ENCODE peak calls at places on chromosomes 2 and 18, in four cellular contexts. U is A549, B is keratinocyte, J is psoas muscle. F is an unnamed sample. For H3K4me1 and H3K9me3, the result is how much of the 10 kb centered on the place peaks cover.

GRCh38 chr2:5365871-5366461 is 326.2 kb upstream of the SOX11 start:
- DNase-seq in U (peak), B (no peak), J (peak), F (no peak)

GRCh38 chr2:210617732-210618330 is 61.4 kb downstream of the CPS1 start:
- DNase-seq in U (peak), B (no peak), J (no peak), F (no peak)

GRCh38 chr18:54607213-54607934 is 16.3 kb downstream of the DYNAP start:
- DNase-seq in U (peak), B (no peak), J (no peak), F (no peak)

GRCh38 chr2:224820283-224820991 is 104.3 kb upstream of the CCDC195 start:
- DNase-seq in U (no peak), B (no peak), J (no peak), F (no peak)

GRCh38 chr2:84085562-84085961 is 373.5 kb downstream of the SUCLG1 start:
- DNase-seq in U (no peak), B (no peak), J (no peak), F (no peak)

GRCh38 chr2:41934323-41935003 is 113.4 kb upstream of the PKDCC start:
- DNase-seq in U (peak), B (no peak), J (no peak), F (no peak)

GRCh38 chr2:107687087-107687486 is 139.6 kb upstream of the RGPD4 start:
- DNase-seq in U (no peak), B (no peak), J (peak), F (no peak)

GRCh38 chr2:233007270-233007669 is 5.8 kb downstream of the NGEF start:
- DNase-seq in U (no peak), B (no peak), J (no peak), F (no peak)

GRCh38 chr2:110735366-110735765 is 3.0 kb downstream of the ACOXL start:
- DNase-seq in U (peak), B (no peak), J (no peak), F (no peak)

GRCh38 chr2:134167015-134167414 is 86.9 kb upstream of the MGAT5 start:
- DNase-seq in U (no peak), B (no peak), J (no peak), F (no peak)

GRCh38 chr18:463442-464310 is 36.8 kb downstream of the COLEC12 start:
- DNase-seq in U (no peak), B (no peak), J (peak), F (no peak)

GRCh38 chr2:108589786-108590185 is 55.5 kb downstream of the LIMS1 start:
- DNase-seq in U (no peak), B (no peak), J (no peak), F (no peak)

GRCh38 chr2:160974803-160975202 is 185.4 kb upstream of the TANK start:
- DNase-seq in U (no peak), B (no peak), J (no peak), F (no peak)

GRCh38 chr2:3126686-3127278 is 250.8 kb downstream of the EIPR1 start:
- DNase-seq in U (no peak), B (no peak), J (no peak), F (no peak)

GRCh38 chr2:3154694-3155093 is 222.9 kb downstream of the EIPR1 start:
- DNase-seq in U (no peak), B (no peak), J (no peak), F (no peak)

GRCh38 chr18:65091737-65092329 is 659.0 kb upstream of the CDH7 start:
- DNase-seq in U (peak), B (no peak), J (no peak), F (no peak)

GRCh38 chr2:10217499-10217861 is 85.2 kb upstream of the HPCAL1 start:
- DNase-seq in U (no peak), B (no peak), J (no peak), F (no peak)

GRCh38 chr18:47750889-47751423 is 179.5 kb downstream of the SMAD2 start:
- DNase-seq in U (no peak), B (no peak), J (no peak), F (no peak)

GRCh38 chr2:226767056-226767813 is 32.4 kb downstream of the IRS1 start:
- DNase-seq in U (no peak), B (no peak), J (no peak), F (no peak)

GRCh38 chr2:50606860-50607259 is 425.1 kb downstream of the NRXN1 start:
- DNase-seq in U (no peak), B (no peak), J (no peak), F (no peak)

GRCh38 chr2:106030287-106031268 is 163.5 kb downstream of the UXS1 start:
- DNase-seq in U (peak), B (no peak), J (peak), F (no peak)

GRCh38 chr2:96353606-96354095 is 18.1 kb downstream of the NCAPH start:
- DNase-seq in U (no peak), B (no peak), J (no peak), F (no peak)

GRCh38 chr2:54967269-54967668 is 83.0 kb downstream of the RTN4 start:
- DNase-seq in U (no peak), B (no peak), J (no peak), F (no peak)

GRCh38 chr2:121363632-121364420 is 78.8 kb upstream of the TFCP2L1 start:
- DNase-seq in U (peak), B (peak), J (no peak), F (peak)

GRCh38 chr2:121367246-121367900 is 82.4 kb upstream of the TFCP2L1 start:
- DNase-seq in U (no peak), B (no peak), J (no peak), F (no peak)

GRCh38 chr2:121368155-121368554 is 83.2 kb upstream of the TFCP2L1 start:
- DNase-seq in U (no peak), B (no peak), J (no peak), F (no peak)

GRCh38 chr2:121365061-121365460 is 80.1 kb upstream of the TFCP2L1 start:
- DNase-seq in U (no peak), B (no peak), J (no peak), F (no peak)

GRCh38 chr2:121366040-121366439 is 81.0 kb upstream of the TFCP2L1 start:
- DNase-seq in U (no peak), B (no peak), J (no peak), F (no peak)
- H3K4me1 ChIP-seq in U (under half), B (under half), J (under half), F (under half)

DNA sequence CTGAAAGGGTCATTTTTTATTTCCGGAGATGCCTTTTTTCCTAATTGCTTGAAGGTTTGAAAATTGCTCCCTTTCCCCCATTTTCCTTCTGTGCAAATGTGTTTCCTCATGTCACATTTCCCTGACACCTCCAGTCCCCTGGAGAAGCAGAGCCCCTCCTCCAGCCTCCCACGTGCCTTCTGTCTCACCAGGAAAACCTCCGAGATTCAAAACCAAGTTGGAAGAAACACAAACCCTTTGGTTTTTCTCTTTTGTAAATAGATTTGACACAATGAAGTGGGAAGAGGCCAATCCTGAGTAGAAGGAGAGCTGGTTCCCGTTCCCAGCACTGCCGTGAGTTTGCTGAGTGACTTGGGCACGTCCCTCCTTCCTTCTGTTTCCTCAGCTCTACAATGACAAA is 125.4 kb upstream of the MYCN start:
- DNase-seq in U (no peak), B (no peak), J (no peak), F (no peak)
- H3K9me3 ChIP-seq in U (under half), B (under half), J (under half), F (under half)

GRCh38 chr2:176516051-176516601 is 246.9 kb downstream of the MTX2 start:
- DNase-seq in U (no peak), B (no peak), J (no peak), F (no peak)
- H3K4me1 ChIP-seq in U (under half), B (under half), J (under half), F (under half)

GRCh38 chr18:79974025-79974424 is 9.6 kb downstream of the HSBP1L1 start:
- DNase-seq in U (no peak), B (no peak), J (no peak), F (no peak)

GRCh38 chr18:79972720-79973119 is 8.3 kb downstream of the HSBP1L1 start:
- DNase-seq in U (no peak), B (no peak), J (no peak), F (no peak)

GRCh38 chr18:79975043-79975442 is 10.6 kb downstream of the HSBP1L1 start:
- DNase-seq in U (no peak), B (no peak), J (no peak), F (no peak)

GRCh38 chr18:79971986-79972385 is 7.5 kb downstream of the HSBP1L1 start:
- DNase-seq in U (no peak), B (no peak), J (no peak), F (no peak)

DNA sequence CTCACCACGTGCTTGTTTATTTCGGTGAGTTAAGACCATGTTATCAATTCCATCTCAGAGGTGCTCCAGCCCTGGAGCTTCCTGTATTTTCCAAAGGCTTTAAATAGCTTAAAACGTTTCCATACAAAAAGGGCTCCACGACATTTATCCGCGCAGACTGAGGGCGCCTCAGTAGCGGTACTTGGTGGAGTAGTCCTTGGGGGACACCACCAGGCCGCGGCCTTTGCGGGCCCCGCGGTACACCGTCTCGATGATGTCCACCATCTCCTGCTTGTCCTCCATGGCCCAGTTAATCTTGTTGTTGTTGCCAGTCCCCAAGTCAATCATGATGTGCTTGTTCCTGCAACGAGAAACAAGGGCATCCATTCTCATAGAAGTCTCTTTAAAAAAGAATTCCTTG is 9.1 kb downstream of the HSBP1L1 start:
- DNase-seq in U (no peak), B (no peak), J (no peak), F (no peak)
- H3K9me3 ChIP-seq in U (under half), B (under half), J (under half), F (under half)

GRCh38 chr2:43192939-43193651 is 33.3 kb downstream of the ZFP36L2 start:
- DNase-seq in U (no peak), B (no peak), J (no peak), F (no peak)
- H3K4me1 ChIP-seq in U (half or more), B (under half), J (under half), F (under half)

GRCh38 chr2:159009940-159010339 is 41.5 kb downstream of the TANC1 start:
- DNase-seq in U (no peak), B (no peak), J (no peak), F (no peak)

GRCh38 chr2:159010340-159010739 is 41.9 kb downstream of the TANC1 start:
- DNase-seq in U (peak), B (no peak), J (no peak), F (no peak)

GRCh38 chr2:159013103-159013502 is 44.7 kb downstream of the TANC1 start:
- DNase-seq in U (no peak), B (no peak), J (no peak), F (no peak)

GRCh38 chr2:159010963-159011362 is 42.5 kb downstream of the TANC1 start:
- DNase-seq in U (no peak), B (peak), J (no peak), F (no peak)

DNA sequence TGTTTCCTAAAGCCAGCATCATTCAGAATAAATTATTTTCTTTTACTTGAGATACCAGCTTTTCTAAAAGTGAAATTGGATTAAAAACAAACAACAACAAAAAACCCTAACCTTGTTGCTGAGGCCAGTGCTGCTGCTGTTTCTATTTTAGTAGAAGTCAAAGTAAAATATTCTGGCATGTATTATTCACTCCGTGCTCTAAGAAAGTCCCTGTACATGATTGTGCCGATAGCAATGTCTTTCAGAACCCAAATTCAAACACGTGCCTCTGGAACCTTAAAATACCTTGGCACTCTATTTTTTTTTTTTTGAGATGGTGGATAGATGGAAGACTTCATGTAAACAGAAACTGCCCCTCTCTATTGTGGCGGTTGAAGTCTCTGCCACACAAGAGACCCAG is 43.7 kb downstream of the TANC1 start:
- DNase-seq in U (no peak), B (no peak), J (no peak), F (no peak)
- H3K9me3 ChIP-seq in U (under half), B (under half), J (under half), F (under half)